ENCODE peak calls at places on chromosomes 13 and 19, in four cellular contexts. Z is pancreas, J is mesenchymal stem cell, D is Peyer's patch. Y is an unnamed sample.

GRCh38 chr13:21243045-21243842 is 66.8 kb downstream of the MRPL57 start:
- DNase-seq in Z (no peak), D (no peak), J (no peak), Y (no peak)

GRCh38 chr19:10636304-10636972 is 11.1 kb downstream of the SLC44A2 start:
- DNase-seq in J (no peak), Z (no peak), D (no peak), Y (no peak)

GRCh38 chr19:56369886-56370676 is 23.3 kb downstream of the ZNF582 start:
- DNase-seq in D (no peak), J (no peak), Z (no peak), Y (no peak)

GRCh38 chr19:45999653-46000121 is 4.4 kb downstream of the CCDC61 start:
- DNase-seq in J (peak; percentile 42), Z (no peak), D (no peak), Y (no peak)

GRCh38 chr19:41304706-41305483 is 5.1 kb upstream of the CCDC97 start:
- DNase-seq in Z (peak; percentile 17), J (no peak), D (no peak), Y (no peak)

GRCh38 chr13:59906413-59907027 is 257.2 kb downstream of the DIAPH3 start:
- DNase-seq in Z (no peak), D (no peak), J (peak; percentile 44), Y (peak; percentile 44)

GRCh38 chr19:24033308-24033961 is 53.6 kb upstream of the ZNF254 start:
- DNase-seq in Z (peak; percentile 86), J (peak; percentile 96), D (peak; percentile 90), Y (peak; percentile 90)

GRCh38 chr13:105442941-105443340 is 1092.5 kb downstream of the EFNB2 start:
- DNase-seq in Z (no peak), D (no peak), J (peak; percentile 99), Y (peak; percentile 32)

GRCh38 chr13:86881390-86881789 is 789.8 kb upstream of the SLITRK5 start:
- DNase-seq in Z (no peak), D (no peak), J (no peak), Y (no peak)

DNA sequence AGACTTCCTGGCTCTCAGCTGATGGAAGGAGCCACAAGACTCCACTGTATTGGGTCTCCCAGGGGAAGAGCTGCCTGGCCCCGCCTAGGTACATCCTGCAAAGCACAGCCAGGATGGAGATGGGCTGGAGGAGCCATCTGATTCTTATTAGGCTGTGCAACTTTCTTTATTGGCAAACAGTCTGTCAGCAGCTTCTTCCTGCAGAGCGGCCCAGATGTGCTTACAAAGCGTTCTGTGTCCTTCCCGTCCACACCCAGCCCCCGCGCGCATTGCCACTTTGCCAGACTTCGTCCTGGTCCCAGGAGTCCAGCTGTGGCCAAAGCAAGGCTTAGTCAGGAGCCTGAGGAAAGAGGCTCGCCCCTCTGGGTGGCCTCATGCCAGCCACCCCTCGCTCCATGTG is 409.3 kb downstream of the ZNF536 start:
- DNase-seq in Z (no peak), J (no peak), D (no peak), Y (no peak)
- H3K4me3 ChIP-seq in Z (no peak overlapping the region), J (no peak overlapping the region), D (no peak overlapping the region), Y (no peak overlapping the region)

DNA sequence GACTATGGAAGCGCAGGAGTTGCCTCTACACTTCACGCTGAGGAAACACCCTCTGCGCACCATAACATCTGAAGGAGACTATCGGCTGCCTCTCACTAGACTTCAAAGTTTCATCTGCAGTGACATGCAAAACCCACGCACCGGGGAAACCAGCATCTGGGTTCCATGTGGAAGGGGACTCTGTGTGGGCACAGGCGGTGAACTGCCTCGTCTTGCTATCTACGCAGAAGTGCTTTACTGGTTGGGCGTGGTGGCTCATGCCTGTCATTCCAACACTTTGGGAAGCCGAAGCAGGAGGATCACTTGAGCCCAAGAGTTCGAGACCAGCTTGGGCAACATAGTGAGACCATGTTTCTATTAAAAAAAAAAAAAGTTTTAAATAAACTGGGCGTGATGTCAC is 116.4 kb downstream of the STK24 start:
- DNase-seq in D (no peak), Z (no peak), J (no peak), Y (no peak)
- H3K4me1 ChIP-seq in D (no peaks in the 10 kb centered on the region), Z (peaks cover 3% of the 10 kb centered on the region), J (peaks cover 2% of the 10 kb centered on the region), Y (peaks cover under 1% of the 10 kb centered on the region)

GRCh38 chr13:75836441-75836840 is 200.3 kb downstream of the LMO7 start:
- DNase-seq in D (no peak), Z (no peak), J (no peak), Y (no peak)
- H3K27ac ChIP-seq in D (no peak overlapping the region), Z (no peak overlapping the region), J (no peak overlapping the region), Y (no peak overlapping the region)

GRCh38 chr19:32642771-32643170 is 32.2 kb downstream of the ANKRD27 start:
- DNase-seq in D (peak; percentile 58), Z (no peak), J (no peak), Y (no peak)

GRCh38 chr19:32638625-32639024 is 36.4 kb downstream of the ANKRD27 start:
- DNase-seq in D (no peak), Z (no peak), J (no peak), Y (no peak)

GRCh38 chr19:32637480-32637879 is 37.5 kb downstream of the ANKRD27 start:
- DNase-seq in D (no peak), Z (no peak), J (no peak), Y (no peak)
- H3K4me3 ChIP-seq in D (no peak overlapping the region), Z (no peak overlapping the region), J (no peak overlapping the region), Y (no peak overlapping the region)

DNA sequence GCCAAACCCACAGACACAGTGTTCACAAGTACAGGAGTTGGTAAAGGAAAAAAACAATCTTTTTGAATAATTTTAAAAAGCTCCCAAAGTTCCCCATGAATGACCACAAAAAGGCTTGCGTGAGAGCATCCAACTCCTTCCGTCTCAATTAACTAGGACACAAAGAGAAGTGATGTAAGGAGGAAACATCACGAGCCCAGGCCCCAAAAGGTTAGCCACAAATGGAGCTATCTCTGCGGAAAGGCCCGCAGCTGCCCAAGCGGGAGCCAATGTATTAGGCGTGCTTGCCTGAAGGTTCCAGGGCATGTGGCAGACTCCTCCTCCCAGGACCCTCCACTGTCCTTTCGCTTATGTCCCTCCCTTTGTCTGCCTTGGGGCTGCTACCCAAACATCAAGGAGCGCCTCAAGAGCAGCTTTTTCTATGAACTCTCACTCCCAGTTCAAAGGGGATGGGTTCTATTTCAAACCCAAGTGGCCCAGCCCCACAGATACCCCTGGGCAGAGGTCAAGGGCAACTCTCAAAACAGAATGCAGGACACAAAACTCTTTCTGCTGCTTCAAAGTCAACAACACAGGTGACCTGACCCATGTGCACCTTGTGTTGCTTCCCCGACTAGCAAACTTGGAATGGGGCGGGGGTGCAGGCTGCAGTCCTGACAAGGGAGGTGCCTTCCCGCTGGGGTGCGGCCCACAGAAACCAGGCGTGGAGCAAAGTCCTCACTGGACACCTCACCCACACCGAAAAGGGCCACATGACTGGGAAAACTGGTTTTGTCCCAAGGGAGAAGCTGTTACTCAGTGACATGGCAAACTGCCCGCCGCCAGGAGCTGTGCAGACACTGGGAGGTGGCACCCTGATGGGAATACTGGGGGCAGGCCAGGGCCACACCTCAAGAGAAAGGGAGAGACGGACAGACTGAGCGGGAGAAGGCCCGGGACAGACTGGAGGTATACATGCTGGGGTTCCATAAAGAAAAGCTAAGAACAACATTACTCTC is 17.6 kb downstream of the ZC3H4 start:
- DNase-seq in Z (peak; percentile 93), D (no peak), J (no peak), Y (no peak)
- H3K4me1 ChIP-seq in Z (peaks cover 31% of the 10 kb centered on the region), D (peaks cover 11% of the 10 kb centered on the region), J (peaks cover 28% of the 10 kb centered on the region), Y (no peaks in the 10 kb centered on the region)

DNA sequence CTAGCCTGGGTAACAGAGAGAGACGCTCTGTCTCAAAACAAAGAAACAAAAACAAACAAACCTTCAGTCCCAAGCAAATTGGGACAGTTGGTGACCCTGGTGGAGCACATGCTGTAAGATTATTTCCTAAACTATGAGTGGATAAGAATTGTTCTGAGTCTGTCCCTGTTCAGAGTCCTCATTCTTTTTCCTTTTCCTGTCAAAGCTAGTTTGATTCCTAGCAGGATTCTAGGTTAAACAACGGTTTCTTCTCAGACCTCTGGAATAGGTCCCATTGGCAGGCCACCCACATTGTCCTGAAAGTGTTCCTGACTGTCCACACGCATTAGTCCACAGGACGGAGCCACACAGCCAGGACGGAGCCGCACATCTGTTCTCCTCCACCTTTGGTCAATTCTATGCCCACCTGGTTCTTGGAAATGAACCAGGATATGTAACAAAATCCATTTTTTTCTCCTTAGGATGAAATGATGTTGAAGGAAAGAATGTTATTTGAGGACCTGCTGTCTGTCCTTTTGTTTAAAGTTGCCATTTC is 46.2 kb downstream of the ANKRD10 start:
- DNase-seq in D (no peak), Z (no peak), J (no peak), Y (no peak)
- H3K27ac ChIP-seq in D (peak overlapping the region; percentile 71), Z (no peak overlapping the region), J (no peak overlapping the region), Y (peak overlapping the region; percentile 87)

GRCh38 chr19:17967258-17968051 is 548 bp downstream of the KCNN1 start:
- DNase-seq in J (no peak), D (no peak), Z (no peak), Y (no peak)
- H3K4me3 ChIP-seq in J (no peak overlapping the region), D (no peak overlapping the region), Z (no peak overlapping the region), Y (no peak overlapping the region)

Y was measured in SJCRH30.